ENCODE peak calls at places on chromosomes 1 and 21, in four cellular contexts. N is A549, L is endothelial cell of umbilical vein, B is HCT116. H is an unnamed sample.

GRCh38 chr1:162185299-162185698 is 115.8 kb downstream of the NOS1AP start:
- DNase-seq in L (no peak), B (no peak), N (no peak), H (no peak)

GRCh38 chr1:16012590-16013219 is 5.1 kb downstream of the HSPB7 start:
- DNase-seq in L (peak), N (peak), B (peak), H (peak)

GRCh38 chr1:63835075-63835633 is 61.3 kb downstream of the ROR1 start:
- DNase-seq in N (no peak), L (no peak), B (no peak), H (no peak)

GRCh38 chr1:46461809-46462448 is 27.7 kb upstream of the DMBX1 start:
- DNase-seq in B (no peak), N (no peak), L (no peak), H (no peak)

GRCh38 chr1:153789478-153790148 is 14.4 kb downstream of the SLC27A3 start:
- DNase-seq in N (no peak), B (no peak), L (no peak), H (no peak)

GRCh38 chr1:33943978-33944377 is 80.1 kb downstream of the HMGB4 start:
- DNase-seq in N (no peak), B (no peak), L (no peak), H (no peak)

GRCh38 chr1:47182681-47183235 is 7.1 kb downstream of the PDZK1IP1 start:
- DNase-seq in L (no peak), B (no peak), N (no peak), H (no peak)

GRCh38 chr1:20721117-20722061 is 3.6 kb upstream of the KIF17 start:
- DNase-seq in L (no peak), B (no peak), N (no peak), H (no peak)

GRCh38 chr1:203159844-203160243 is 15.8 kb downstream of the MYBPH start:
- DNase-seq in B (no peak), L (no peak), N (no peak), H (no peak)

GRCh38 chr1:61254629-61255323 is 172.4 kb downstream of the NFIA start:
- DNase-seq in B (no peak), N (no peak), L (peak), H (peak)

GRCh38 chr1:163820748-163821147 is 499.0 kb downstream of the NUF2 start:
- DNase-seq in L (peak), B (no peak), N (no peak), H (no peak)

GRCh38 chr1:38003261-38004250 is 1.8 kb downstream of the FHL3 start:
- DNase-seq in N (no peak), B (no peak), L (peak), H (peak)

GRCh38 chr1:31239653-31240241 is at the start of gene NKAIN1:
- DNase-seq in B (no peak), L (no peak), N (no peak), H (peak)

GRCh38 chr1:19222979-19223824 is 13.1 kb upstream of the UBR4 start:
- DNase-seq in L (no peak), N (no peak), B (no peak), H (peak)

GRCh38 chr1:79259390-79260336 is 253.1 kb upstream of the ADGRL4 start:
- DNase-seq in B (no peak), N (peak), L (peak), H (peak)

GRCh38 chr21:28959367-28960099 is 33.1 kb downstream of the LTN1 start:
- DNase-seq in N (peak), L (peak), B (no peak), H (no peak)

GRCh38 chr1:38918568-38918967 is 23.1 kb downstream of the RHBDL2 start:
- DNase-seq in B (no peak), N (no peak), L (no peak), H (no peak)

GRCh38 chr1:226958300-226958699 is 18.2 kb downstream of the COQ8A start:
- DNase-seq in L (no peak), B (no peak), N (no peak), H (no peak)

GRCh38 chr1:226962421-226963391 is 22.6 kb downstream of the COQ8A start:
- DNase-seq in L (no peak), B (no peak), N (no peak), H (no peak)

GRCh38 chr1:226964068-226964425 is 24.0 kb downstream of the COQ8A start:
- DNase-seq in B (no peak), N (no peak), L (no peak), H (peak)

GRCh38 chr1:226960256-226960655 is 20.2 kb downstream of the COQ8A start:
- DNase-seq in B (no peak), N (no peak), L (no peak), H (no peak)

DNA sequence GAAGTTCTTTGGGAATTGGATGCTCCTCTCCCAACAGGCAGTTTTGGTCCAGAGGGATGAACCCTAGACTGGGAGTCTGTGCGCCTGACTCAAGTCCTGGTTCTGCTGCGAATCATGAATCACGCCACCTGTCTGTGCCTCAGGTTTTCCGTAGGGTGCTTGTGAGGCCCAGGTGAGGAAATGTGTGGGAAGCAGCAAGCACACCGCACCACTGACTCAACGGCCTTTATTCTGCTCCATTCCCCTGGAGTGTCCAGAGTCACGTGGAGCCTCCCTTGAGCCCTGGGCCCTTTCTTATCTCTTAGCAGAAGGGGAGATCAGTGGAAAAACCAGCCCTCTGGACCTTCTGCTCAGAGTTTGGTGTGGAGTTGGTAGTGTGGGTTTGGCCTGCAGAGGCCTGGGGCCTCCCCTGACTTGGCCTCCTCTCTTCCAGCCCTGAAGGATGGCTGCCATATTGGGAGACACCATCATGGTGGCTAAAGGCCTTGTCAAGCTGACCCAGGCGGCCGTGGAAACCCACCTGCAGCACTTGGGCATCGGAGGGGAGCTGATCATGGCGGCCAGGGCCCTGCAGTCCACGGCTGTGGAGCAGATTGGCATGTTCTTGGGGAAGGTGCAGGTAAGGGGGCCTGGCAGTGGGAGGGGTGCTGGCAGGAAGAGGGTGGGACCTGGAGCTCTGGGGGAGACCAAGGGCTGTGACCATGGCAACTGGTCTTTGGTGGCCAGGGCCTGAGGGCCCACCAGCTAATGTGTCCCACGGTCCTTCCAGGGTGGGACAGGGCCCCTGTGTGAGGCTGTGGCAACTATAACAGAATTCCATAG is 21.1 kb downstream of the COQ8A start:
- DNase-seq in N (no peak), L (no peak), B (no peak), H (no peak)
- TF ChIP-seq MAX in N (no peak), L (no peak), B (no peak), H (no peak)

GRCh38 chr1:94235189-94236020 is 2.0 kb downstream of the ARHGAP29 start:
- DNase-seq in B (no peak), L (no peak), N (no peak), H (no peak)
- H3K4me3 ChIP-seq in B (peak), L (peak), N (peak), H (no peak)

DNA sequence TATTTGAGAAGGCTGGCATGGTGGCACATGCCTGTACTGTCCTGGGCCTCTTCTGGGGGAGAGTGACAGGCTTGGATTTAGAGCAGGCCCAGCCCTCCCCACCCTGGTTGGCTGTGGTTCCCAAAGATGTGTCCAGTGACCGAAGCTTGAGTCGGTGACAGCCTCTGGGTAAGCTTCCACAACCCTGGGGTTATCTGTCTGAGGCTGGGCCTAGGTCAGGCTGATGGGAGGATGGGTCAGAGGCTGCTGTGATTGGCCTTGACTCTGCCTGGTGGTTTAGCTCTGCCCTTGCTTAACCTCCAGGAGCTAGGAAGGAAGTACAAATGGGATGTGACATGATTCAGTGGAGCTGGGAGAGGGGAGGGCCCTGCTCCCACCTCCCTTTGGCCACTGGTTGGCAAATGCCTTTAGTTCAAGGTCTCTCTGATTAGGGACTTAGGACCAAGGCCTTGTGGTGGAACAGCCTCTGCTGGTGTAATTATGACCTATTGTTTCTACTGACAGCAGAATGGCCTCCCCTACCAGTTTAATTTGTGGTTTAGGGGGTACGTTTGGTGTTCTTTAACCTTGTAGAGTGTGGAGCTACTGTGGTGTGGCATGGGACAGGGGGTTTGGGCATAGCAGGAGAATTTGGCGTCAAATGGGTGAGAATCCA is 16.6 kb downstream of the NUDC start:
- DNase-seq in B (no peak), L (no peak), N (no peak), H (peak)
- TF ChIP-seq POLR2A in B (no peak), L (no peak), N (no peak), H (no peak)

GRCh38 chr1:227218870-227219578 is 99.3 kb downstream of the CDC42BPA start:
- DNase-seq in B (no peak), N (no peak), L (peak), H (no peak)
- TF ChIP-seq MAX in B (no peak), N (no peak), L (no peak), H (no peak)

GRCh38 chr1:248871837-248872401 is 13.0 kb upstream of the ZNF692 start:
- DNase-seq in L (no peak), B (no peak), N (no peak), H (no peak)
- H3K4me3 ChIP-seq in L (no peak), B (no peak), N (peak), H (peak)

GRCh38 chr1:22650089-22650693 is 2.8 kb upstream of the C1QB start:
- DNase-seq in B (no peak), L (no peak), N (no peak), H (no peak)

GRCh38 chr1:22652457-22652856 is 579 bp upstream of the C1QB start:
- DNase-seq in N (no peak), B (no peak), L (no peak), H (no peak)

GRCh38 chr1:22653741-22654140 is 705 bp downstream of the C1QB start:
- DNase-seq in L (no peak), B (no peak), N (no peak), H (no peak)

GRCh38 chr1:22654692-22655091 is 1.7 kb downstream of the C1QB start:
- DNase-seq in L (no peak), N (peak), B (no peak), H (no peak)

GRCh38 chr1:22652881-22653316 is at the start of gene C1QB:
- DNase-seq in B (no peak), N (no peak), L (no peak), H (no peak)
- TF ChIP-seq POLR2A in B (no peak), N (no peak), L (no peak), H (no peak)

GRCh38 chr1:89588480-89588879 is 44.4 kb upstream of the LRRC8C start:
- DNase-seq in L (no peak), B (no peak), N (no peak), H (no peak)
- TF ChIP-seq MAX in L (no peak), B (no peak), N (no peak), H (no peak)